ENCODE peak calls at places on chromosomes 13 and 19, in nine cellular contexts. D, B, T, E, O, W, F, Q and G are unnamed samples.

GRCh38 chr13:100532090-100532766 is 56.4 kb downstream of the GGACT start:
- DNase-seq in D (no peak), B (no peak), T (no peak), E (no peak), O (no peak), W (no peak), F (no peak), Q (no peak), G (no peak)

GRCh38 chr13:41658057-41658642 is 200.8 kb downstream of the RGCC start:
- DNase-seq in D (no peak), B (no peak), T (no peak), E (no peak), O (no peak), W (no peak), F (no peak), Q (no peak), G (no peak)

GRCh38 chr13:111123221-111123620 is 8.1 kb downstream of the ARHGEF7 start:
- DNase-seq in D (no peak), B (no peak), T (no peak), E (no peak), O (no peak), W (no peak), F (no peak), Q (no peak), G (no peak)

GRCh38 chr19:46674416-46675178 is 13.6 kb upstream of the DACT3 start:
- DNase-seq in D (no peak), B (peak), T (no peak), E (peak), O (no peak), W (no peak), F (no peak), Q (no peak), G (no peak)

GRCh38 chr19:40740747-40741146 is 9.5 kb downstream of the ACTMAP start:
- DNase-seq in D (no peak), B (no peak), T (no peak), E (no peak), O (peak), W (no peak), F (no peak), Q (peak), G (no peak)

GRCh38 chr19:45395524-45396388 is 9.1 kb downstream of the PPP1R13L start:
- DNase-seq in D (no peak), B (peak), T (no peak), E (no peak), O (no peak), W (no peak), F (no peak), Q (no peak), G (no peak)

GRCh38 chr19:1591421-1592022 is 1.1 kb downstream of the MBD3 start:
- DNase-seq in D (no peak), B (peak), T (no peak), E (no peak), O (no peak), W (no peak), F (no peak), Q (no peak), G (no peak)

GRCh38 chr13:93298741-93299140 is 72.1 kb downstream of the GPC6 start:
- DNase-seq in D (peak), B (no peak), T (no peak), E (no peak), O (no peak), W (no peak), F (no peak), Q (no peak), G (no peak)

GRCh38 chr13:94303644-94304174 is 175.8 kb downstream of the DCT start:
- DNase-seq in D (no peak), B (no peak), T (no peak), E (no peak), O (no peak), W (no peak), F (no peak), Q (no peak), G (no peak)

GRCh38 chr13:113758651-113759524 is at the start of gene TMEM255B:
- DNase-seq in D (peak), B (peak), T (peak), E (peak), O (peak), W (no peak), F (peak), Q (peak), G (peak)

GRCh38 chr19:10112037-10112751 is 701 bp downstream of the P2RY11 start:
- DNase-seq in D (no peak), B (no peak), T (peak), E (peak), O (no peak), W (no peak), F (peak), Q (no peak), G (no peak)

GRCh38 chr19:46515879-46516350 is 20.2 kb upstream of the PNMA8B start:
- DNase-seq in D (no peak), B (peak), T (no peak), E (peak), O (no peak), W (no peak), F (no peak), Q (no peak), G (no peak)

GRCh38 chr19:6514926-6515325 is 12.8 kb upstream of the TUBB4A start:
- DNase-seq in D (no peak), B (no peak), T (no peak), E (no peak), O (no peak), W (no peak), F (no peak), Q (no peak), G (no peak)

GRCh38 chr19:17703823-17704463 is 15.3 kb upstream of the MAP1S start:
- DNase-seq in D (no peak), B (peak), T (peak), E (peak), O (peak), W (no peak), F (peak), Q (peak), G (no peak)

GRCh38 chr13:26787961-26788360 is 27.4 kb upstream of the GPR12 start:
- DNase-seq in D (no peak), B (no peak), T (no peak), E (no peak), O (no peak), W (no peak), F (no peak), Q (no peak), G (no peak)

GRCh38 chr13:111906816-111907215 is 160.1 kb upstream of the SOX1 start:
- DNase-seq in D (no peak), B (no peak), T (no peak), E (no peak), O (no peak), W (no peak), F (no peak), Q (no peak), G (no peak)

GRCh38 chr13:75489502-75490263 is 7.7 kb upstream of the TBC1D4 start:
- DNase-seq in D (no peak), B (no peak), T (no peak), E (peak), O (no peak), W (no peak), F (no peak), Q (no peak), G (no peak)

GRCh38 chr13:55577847-55578210 is 1562.9 kb upstream of the PRR20A start:
- DNase-seq in D (no peak), B (no peak), T (no peak), E (no peak), O (no peak), W (no peak), F (no peak), Q (no peak), G (no peak)

GRCh38 chr19:30648321-30648720 is 276.1 kb downstream of the ZNF536 start:
- DNase-seq in D (no peak), B (no peak), T (no peak), E (no peak), O (no peak), W (no peak), F (no peak), Q (no peak), G (no peak)

GRCh38 chr19:52527954-52528326 is 472 bp downstream of the ZNF808 start:
- DNase-seq in D (no peak), B (peak), T (no peak), E (no peak), O (peak), W (no peak), F (no peak), Q (peak), G (no peak)

GRCh38 chr13:54144809-54145208 is 1116.2 kb downstream of the OLFM4 start:
- DNase-seq in D (no peak), B (no peak), T (no peak), E (no peak), O (no peak), W (no peak), F (no peak), Q (no peak), G (no peak)

GRCh38 chr13:29284726-29285125 is 310.8 kb downstream of the SLC7A1 start:
- DNase-seq in D (no peak), B (no peak), T (no peak), E (no peak), O (no peak), W (no peak), F (no peak), Q (no peak), G (no peak)